ENCODE peak calls at places on chromosomes 5 and 9, in eight cellular contexts. K is adrenal gland, D is heart left ventricle, L is uterus, F is spleen, Q is A549, S is IMR-90, O is suprapubic skin. W is an unnamed sample.
A peak's percentile ranks its signal among the peaks of the same experiment; 100 is the strongest.

GRCh38 chr5:163948086-163948666 is 442.8 kb downstream of the MAT2B start:
- DNase-seq in K (no peak), D (no peak), L (no peak), F (peak; percentile 61), Q (no peak), S (no peak), O (no peak), W (no peak)

GRCh38 chr9:82570226-82570625 is 492.7 kb downstream of the RASEF start:
- DNase-seq in K (no peak), D (no peak), L (no peak), F (no peak), Q (no peak), S (peak; percentile 4), O (no peak), W (no peak)

GRCh38 chr9:22052376-22052945 is 43.4 kb upstream of the CDKN2B start:
- DNase-seq in K (no peak), D (no peak), L (no peak), F (no peak), Q (no peak), S (peak; percentile 99), O (no peak), W (no peak)

GRCh38 chr5:149256451-149256850 is 15.2 kb upstream of the AFAP1L1 start:
- DNase-seq in K (no peak), D (no peak), L (no peak), F (no peak), Q (no peak), S (peak; percentile 61), O (no peak), W (no peak)

GRCh38 chr9:7615344-7615743 is 184.2 kb downstream of the DMAC1 start:
- DNase-seq in K (no peak), D (no peak), L (no peak), F (no peak), Q (no peak), S (no peak), O (no peak), W (no peak)

GRCh38 chr5:179134511-179134910 is 74.3 kb downstream of the ZNF354C start:
- DNase-seq in K (no peak), D (no peak), L (no peak), F (peak; percentile 40), Q (no peak), S (no peak), O (no peak), W (no peak)

GRCh38 chr9:109286981-109287380 is 33.9 kb downstream of the EPB41L4B start:
- DNase-seq in K (peak; percentile 37), D (no peak), L (no peak), F (no peak), Q (no peak), S (peak; percentile 1), O (no peak), W (no peak)

GRCh38 chr9:27003406-27004147 is 1.9 kb downstream of the LRRC19 start:
- DNase-seq in K (no peak), D (no peak), L (no peak), F (no peak), Q (no peak), S (no peak), O (no peak), W (no peak)

GRCh38 chr9:35385042-35385441 is 104.9 kb upstream of the RUSC2 start:
- DNase-seq in K (no peak), D (no peak), L (no peak), F (no peak), Q (no peak), S (peak; percentile 78), O (no peak), W (no peak)

GRCh38 chr5:167555771-167556170 is 735.7 kb upstream of the WWC1 start:
- DNase-seq in K (no peak), D (no peak), L (no peak), F (no peak), Q (no peak), S (no peak), O (no peak), W (no peak)

GRCh38 chr9:112694910-112695555 is 22.9 kb downstream of the INIP start:
- DNase-seq in K (no peak), D (no peak), L (no peak), F (no peak), Q (no peak), S (no peak), O (no peak), W (no peak)

GRCh38 chr9:127968046-127968445 is 12.7 kb downstream of the EEIG1 start:
- DNase-seq in K (peak; percentile 69), D (no peak), L (peak; percentile 57), F (peak; percentile 66), Q (peak; percentile 90), S (peak; percentile 77), O (peak; percentile 78), W (no peak)
- TF ChIP-seq POLR2A in K (no peak), D (no peak), L (no peak), F (no peak), Q (no peak), S (no peak), O (no peak), W (no peak)

GRCh38 chr5:123605822-123606221 is 93.8 kb downstream of the CSNK1G3 start:
- DNase-seq in K (no peak), D (no peak), L (no peak), F (no peak), Q (no peak), S (no peak), O (no peak), W (no peak)

GRCh38 chr5:123610665-123611406 is 98.9 kb downstream of the CSNK1G3 start:
- DNase-seq in K (no peak), D (no peak), L (peak; percentile 18), F (no peak), Q (peak; percentile 15), S (peak; percentile 80), O (no peak), W (no peak)

GRCh38 chr5:123610209-123610608 is 98.2 kb downstream of the CSNK1G3 start:
- DNase-seq in K (no peak), D (no peak), L (no peak), F (no peak), Q (no peak), S (peak; percentile 51), O (no peak), W (no peak)

DNA sequence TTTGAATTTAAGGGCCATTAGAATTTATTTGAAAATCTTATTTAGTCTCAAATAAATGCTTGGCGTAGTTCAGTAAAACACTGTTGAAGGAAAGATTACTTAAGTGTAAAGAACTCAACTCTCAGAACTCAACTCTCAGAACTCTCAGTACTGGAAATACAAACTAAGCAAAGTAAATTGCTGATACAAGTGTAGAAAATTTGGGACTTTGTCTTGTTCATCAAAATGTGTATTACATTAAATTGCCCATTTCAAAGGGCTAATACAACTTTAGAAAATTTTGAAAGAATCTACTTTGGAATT is 99.4 kb downstream of the CSNK1G3 start:
- DNase-seq in K (no peak), D (no peak), L (no peak), F (no peak), Q (no peak), S (no peak), O (no peak), W (no peak)
- TF ChIP-seq CTCF in K (peak; percentile 5), D (no peak), L (no peak), F (no peak), Q (no peak), S (no peak), O (no peak), W (no peak)

DNA sequence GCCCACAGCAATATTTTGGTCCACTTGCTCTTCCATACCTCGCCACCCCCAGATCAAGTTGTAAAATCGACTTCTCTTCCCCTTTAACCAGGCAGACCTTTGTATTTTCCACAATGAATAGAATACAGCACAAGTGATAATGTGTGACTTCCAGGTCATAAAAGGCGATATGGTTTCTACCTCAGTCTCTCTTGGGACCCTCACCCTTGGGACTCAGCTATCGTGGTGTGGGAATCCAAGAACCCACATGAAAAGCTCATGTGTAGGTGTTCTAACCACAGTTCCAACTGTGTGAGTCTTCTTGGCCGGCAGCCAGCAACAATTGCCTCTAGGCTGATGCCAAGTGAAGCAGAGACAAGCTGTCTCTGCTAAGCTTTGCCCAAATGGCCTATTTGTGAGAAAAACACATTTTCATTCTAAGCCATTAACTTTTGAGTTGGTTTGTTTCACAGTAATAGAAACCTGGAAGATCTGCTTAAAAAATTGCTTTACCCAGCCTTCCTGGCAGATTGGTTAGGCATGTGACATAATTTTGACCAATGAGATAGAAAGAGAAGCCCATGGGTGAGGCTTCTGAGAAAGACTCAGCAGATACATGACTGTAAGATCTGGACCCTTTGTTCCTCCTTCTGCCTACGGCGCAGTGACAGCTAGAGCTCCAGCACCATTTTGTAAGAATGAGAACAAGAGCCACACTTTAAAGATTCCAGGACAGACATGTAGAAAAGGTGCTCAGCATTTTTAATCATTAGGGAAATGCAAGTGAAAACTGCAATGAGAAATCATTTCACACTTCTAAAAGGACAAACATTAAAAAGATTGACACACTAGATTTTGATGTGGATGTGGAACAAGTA is 18.3 kb upstream of the MLLT3 start:
- DNase-seq in K (peak; percentile 83), D (peak; percentile 33), L (no peak), F (peak; percentile 91), Q (no peak), S (peak; percentile 25), O (no peak), W (peak; percentile 86)
- TF ChIP-seq POLR2A in K (no peak), D (no peak), L (no peak), F (no peak), Q (no peak), S (no peak), O (no peak), W (no peak)

DNA sequence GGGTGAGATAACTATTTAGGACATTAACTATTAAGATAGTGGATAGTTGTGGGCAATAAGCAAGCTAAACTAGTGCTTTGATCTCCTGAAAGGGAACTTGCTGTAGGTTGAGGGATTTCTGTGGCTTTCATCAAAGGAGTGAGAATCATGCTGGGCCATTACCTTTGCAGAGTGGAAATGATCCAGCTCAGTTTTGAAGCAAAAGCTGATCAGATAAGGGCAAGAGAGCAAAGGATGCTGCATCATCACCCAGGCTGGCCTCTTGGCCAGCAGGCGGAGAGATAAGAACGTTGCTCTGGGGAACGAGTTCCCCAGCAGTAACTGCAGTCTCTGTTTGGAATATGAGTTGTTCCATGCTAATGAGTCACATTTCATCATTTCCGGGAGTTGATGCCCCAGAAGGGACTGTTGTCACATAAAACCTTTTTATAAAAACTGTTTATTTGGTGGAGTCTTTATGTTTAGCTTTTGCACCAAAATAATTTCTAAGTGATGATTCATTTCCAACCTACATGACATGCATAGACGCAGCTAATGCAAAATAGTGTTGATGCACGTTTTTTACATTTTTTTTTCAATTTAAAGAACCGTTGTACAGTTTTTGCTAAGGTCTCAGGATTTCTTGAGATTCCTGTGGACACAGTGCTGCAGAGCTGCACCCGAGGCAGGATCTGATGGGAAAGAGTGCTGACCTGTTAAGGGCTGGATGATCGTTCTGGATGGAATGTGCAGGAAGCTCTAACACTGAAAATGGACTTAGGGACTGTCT is 99.3 kb downstream of the ACTBL2 start:
- DNase-seq in K (peak; percentile 47), D (no peak), L (no peak), F (no peak), Q (peak; percentile 85), S (peak; percentile 99), O (no peak), W (no peak)
- TF ChIP-seq CTCF in K (peak; percentile 26), D (no peak), L (no peak), F (no peak), Q (peak; percentile 27), S (peak; percentile 59), O (no peak), W (no peak)

W was measured in lower leg skin.